ENCODE peak calls at places on chromosomes 6 and 20, in four cellular contexts. N is upper lobe of left lung, W is esophagus squamous epithelium, T is heart left ventricle. A is an unnamed sample. For H3K4me1, the result is how much of the 10 kb centered on the place peaks cover.

GRCh38 chr6:53484409-53485280 is 60.3 kb downstream of the GCLC start:
- DNase-seq in T (peak), W (peak), N (peak), A (peak)

GRCh38 chr6:152462716-152463115 is 174.4 kb downstream of the SYNE1 start:
- DNase-seq in N (no peak), T (no peak), W (no peak), A (no peak)

GRCh38 chr6:140427842-140428241 is 1053.4 kb upstream of the CITED2 start:
- DNase-seq in N (no peak), W (no peak), T (no peak), A (no peak)

GRCh38 chr20:36573103-36573797 is at the start of gene TGIF2:
- DNase-seq in T (peak), N (peak), W (peak), A (peak)

GRCh38 chr6:45075246-45075645 is 252.9 kb upstream of the RUNX2 start:
- DNase-seq in W (no peak), N (no peak), T (no peak), A (no peak)

GRCh38 chr6:6246539-6246938 is 73.9 kb downstream of the F13A1 start:
- DNase-seq in T (no peak), N (no peak), W (no peak), A (no peak)

GRCh38 chr6:13698715-13699114 is 12.9 kb downstream of the RANBP9 start:
- DNase-seq in T (no peak), N (no peak), W (no peak), A (no peak)

GRCh38 chr6:56860466-56860865 is 94.4 kb upstream of the BEND6 start:
- DNase-seq in W (no peak), T (no peak), N (no peak), A (no peak)

GRCh38 chr6:148440877-148441453 is 98.3 kb downstream of the SASH1 start:
- DNase-seq in N (peak), W (no peak), T (peak), A (peak)

GRCh38 chr20:15419856-15420255 is 1082.4 kb upstream of the FLRT3 start:
- DNase-seq in T (no peak), N (no peak), W (no peak), A (no peak)
- H3K4me3 ChIP-seq in T (no peak), N (no peak), W (no peak), A (no peak)

GRCh38 chr6:35731414-35731735 is 5.5 kb upstream of the ARMC12 start:
- DNase-seq in N (peak), T (peak), W (peak), A (peak)
- TF ChIP-seq POLR2A in N (peak), T (peak), W (peak), A (peak)

DNA sequence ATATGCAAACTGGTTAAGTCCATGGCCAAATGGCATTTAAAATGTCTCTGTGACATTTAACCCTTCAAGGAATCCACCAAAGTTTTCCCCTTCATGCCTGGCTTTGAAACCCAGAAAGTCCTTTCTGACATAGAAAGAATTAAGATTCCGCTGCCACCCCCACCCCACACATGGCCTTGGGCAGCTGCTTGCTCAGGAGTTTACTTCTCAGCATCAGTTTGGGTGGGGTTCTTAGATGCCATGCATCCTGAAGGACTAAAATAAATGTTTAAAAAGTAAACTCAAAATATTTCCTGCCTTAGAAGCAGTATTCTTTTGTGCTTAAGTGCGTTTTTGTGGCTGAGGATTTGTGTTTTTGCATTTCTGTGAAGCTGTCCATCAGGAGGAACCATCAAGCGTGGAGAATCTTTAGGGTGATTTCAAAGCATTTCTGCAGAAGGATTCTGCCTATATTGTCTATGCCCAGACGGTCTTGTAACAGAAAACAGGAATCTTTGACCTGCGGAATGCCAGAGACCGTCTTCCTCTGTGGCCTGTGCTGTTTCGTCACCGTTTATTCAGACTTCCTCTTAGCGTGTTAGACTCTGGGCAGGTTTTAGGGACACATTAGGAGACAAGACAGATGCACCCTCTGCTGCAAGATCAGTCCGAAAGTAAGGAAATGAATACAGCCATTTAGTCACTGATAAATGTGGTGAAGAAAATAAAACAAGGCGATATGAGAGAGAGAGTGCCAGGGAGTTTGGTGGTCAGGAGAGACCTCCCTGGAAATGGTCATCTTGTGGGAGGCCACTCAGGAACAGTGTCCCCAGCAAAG is 6.2 kb downstream of the DUSP22 start:
- DNase-seq in T (no peak), N (peak), W (no peak), A (no peak)
- H3K4me1 ChIP-seq in T (half or more), N (half or more), W (half or more), A (under half)

DNA sequence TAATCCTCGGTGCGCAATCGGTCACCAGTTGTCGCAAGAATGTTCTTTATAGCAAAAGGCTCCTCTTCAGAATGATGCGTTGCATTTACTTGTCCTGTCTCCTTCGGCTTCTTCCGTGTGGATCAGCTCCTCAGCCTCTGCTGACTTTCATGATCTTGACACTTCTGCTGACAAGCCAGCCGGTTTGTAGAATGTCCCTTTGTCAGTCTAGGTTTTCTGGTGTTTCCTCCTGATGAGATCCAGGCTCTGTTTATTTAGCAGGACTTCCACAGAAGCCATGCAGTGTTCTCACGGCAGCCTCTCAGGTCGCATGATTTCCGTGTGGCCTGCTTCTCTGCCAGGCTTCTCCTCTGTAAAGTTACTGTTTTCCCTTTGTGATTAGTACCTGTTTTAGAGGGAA is 66.9 kb downstream of the STX11 start:
- DNase-seq in T (no peak), W (no peak), N (no peak), A (no peak)
- H3K4me3 ChIP-seq in T (peak), W (no peak), N (no peak), A (peak)

GRCh38 chr20:46348231-46348803 is 40.0 kb upstream of the CDH22 start:
- DNase-seq in T (peak), N (no peak), W (no peak), A (no peak)

GRCh38 chr20:46348972-46349741 is 40.9 kb upstream of the CDH22 start:
- DNase-seq in T (peak), N (peak), W (no peak), A (no peak)

GRCh38 chr20:46346770-46347169 is 38.5 kb upstream of the CDH22 start:
- DNase-seq in W (no peak), T (no peak), N (no peak), A (no peak)

GRCh38 chr20:46349742-46350056 is 41.4 kb upstream of the CDH22 start:
- DNase-seq in W (no peak), N (no peak), T (no peak), A (no peak)

DNA sequence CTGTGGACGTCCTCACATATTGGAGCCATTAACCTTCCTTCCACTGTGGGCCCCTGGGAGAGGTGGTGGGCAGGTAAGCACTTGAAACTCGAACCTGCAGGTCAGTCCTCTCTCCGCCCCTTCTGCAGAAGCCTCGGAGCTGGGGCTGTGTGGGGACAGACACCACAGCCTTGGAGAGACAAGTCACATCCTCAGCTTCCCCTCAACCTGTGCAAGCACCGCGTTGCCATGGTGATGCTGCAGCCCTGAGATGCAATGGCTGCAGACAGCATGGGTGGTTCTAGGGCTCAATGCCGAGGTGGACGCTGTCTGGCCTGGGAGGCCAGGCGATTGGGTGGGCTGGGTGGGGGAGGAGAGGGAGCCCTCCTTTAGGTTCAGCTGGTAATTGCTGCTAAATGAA is 39.5 kb upstream of the CDH22 start:
- DNase-seq in W (no peak), N (no peak), T (no peak), A (no peak)
- TF ChIP-seq POLR2A in W (no peak), N (no peak), T (no peak), A (no peak)

GRCh38 chr6:167973092-167973880 is 24.2 kb upstream of the KIF25 start:
- DNase-seq in W (no peak), T (no peak), N (no peak), A (no peak)
- H3K4me1 ChIP-seq in W (under half), T (under half), N (under half), A (under half)

DNA sequence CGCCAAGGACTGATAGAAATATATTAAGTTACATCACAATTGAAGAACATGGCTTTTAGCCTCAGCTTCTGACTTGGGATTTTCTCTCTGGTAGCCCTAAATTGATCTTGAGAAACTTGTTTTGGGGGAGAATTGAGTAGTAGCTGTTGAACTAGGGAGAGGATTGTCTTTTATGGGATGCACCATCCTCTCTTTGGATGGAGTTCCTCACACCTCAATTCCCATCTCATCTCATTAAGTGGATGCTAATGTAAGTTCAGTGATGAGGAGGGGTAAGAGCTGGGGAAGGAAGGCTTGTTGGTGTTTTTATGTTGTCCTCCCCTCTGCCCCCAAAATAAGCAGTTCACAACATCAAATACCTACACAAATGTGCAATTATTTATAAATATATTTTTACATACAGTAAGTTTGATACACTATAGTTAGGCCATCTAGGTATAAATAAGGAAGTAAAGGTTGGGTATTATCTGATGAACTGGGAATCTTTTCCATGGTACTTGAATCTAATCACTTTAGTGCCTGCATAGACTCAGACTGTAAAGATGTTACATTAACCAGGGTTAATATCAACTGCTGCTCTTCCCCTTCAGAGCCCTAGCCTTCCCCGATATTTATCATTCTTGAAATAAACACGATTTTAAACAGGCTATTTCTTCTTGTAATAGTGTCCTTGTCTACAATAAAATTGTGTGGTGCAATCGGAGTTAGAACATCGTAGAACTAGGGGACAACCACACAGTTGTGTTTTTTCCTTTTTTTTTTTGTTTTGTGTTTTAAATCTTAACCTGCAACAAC is 4.2 kb downstream of the GJA1 start:
- DNase-seq in T (no peak), N (no peak), W (no peak), A (no peak)
- H3K4me3 ChIP-seq in T (peak), N (no peak), W (peak), A (peak)